ENCODE peak calls at places on chromosomes 2 and 18, in ten cellular contexts. L, R, H, C, J, Q, Z, B, A and U are unnamed samples.

GRCh38 chr18:40222736-40223135 is 1732.3 kb upstream of the PIK3C3 start:
- DNase-seq in L (peak; percentile 7), R (no peak), H (no peak), C (no peak), J (no peak), Q (no peak), Z (no peak), B (peak; percentile 16), A (no peak), U (no peak)

GRCh38 chr2:53768233-53768542 is 584 bp downstream of the CHAC2 start:
- DNase-seq in L (peak; percentile 60), R (no peak), H (peak; percentile 62), C (no peak), J (no peak), Q (peak; percentile 60), Z (peak; percentile 57), B (no peak), A (no peak), U (peak; percentile 56)

GRCh38 chr2:132037527-132038178 is 124.1 kb downstream of the ANKRD30BL start:
- DNase-seq in L (no peak), R (no peak), H (no peak), C (no peak), J (no peak), Q (no peak), Z (no peak), B (no peak), A (peak; percentile 67), U (no peak)

GRCh38 chr2:241519669-241520068 is 11.3 kb upstream of the STK25 start:
- DNase-seq in L (no peak), R (no peak), H (no peak), C (no peak), J (no peak), Q (no peak), Z (no peak), B (no peak), A (no peak), U (no peak)

GRCh38 chr2:238900511-238900910 is 52.6 kb downstream of the TWIST2 start:
- DNase-seq in L (no peak), R (no peak), H (no peak), C (no peak), J (no peak), Q (no peak), Z (no peak), B (peak; percentile 18), A (no peak), U (no peak)

GRCh38 chr18:61554946-61555361 is 221.7 kb downstream of the CDH20 start:
- DNase-seq in L (peak; percentile 69), R (no peak), H (no peak), C (no peak), J (no peak), Q (no peak), Z (no peak), B (peak; percentile 24), A (no peak), U (no peak)

GRCh38 chr2:989766-990467 is 39.3 kb downstream of the SNTG2 start:
- DNase-seq in L (no peak), R (no peak), H (no peak), C (no peak), J (no peak), Q (no peak), Z (no peak), B (no peak), A (no peak), U (no peak)

GRCh38 chr2:235018838-235019237 is 67.0 kb downstream of the SH3BP4 start:
- DNase-seq in L (no peak), R (no peak), H (no peak), C (no peak), J (no peak), Q (no peak), Z (no peak), B (no peak), A (no peak), U (no peak)

GRCh38 chr2:10306901-10307463 is 4.3 kb downstream of the HPCAL1 start:
- DNase-seq in L (no peak), R (no peak), H (no peak), C (no peak), J (no peak), Q (no peak), Z (no peak), B (no peak), A (no peak), U (no peak)

GRCh38 chr2:221994926-221995325 is 303.9 kb downstream of the PAX3 start:
- DNase-seq in L (no peak), R (no peak), H (no peak), C (no peak), J (no peak), Q (no peak), Z (no peak), B (no peak), A (no peak), U (no peak)

GRCh38 chr2:203097735-203098134 is 83.1 kb downstream of the NBEAL1 start:
- DNase-seq in L (peak; percentile 7), R (no peak), H (peak; percentile 33), C (no peak), J (no peak), Q (no peak), Z (peak; percentile 23), B (peak; percentile 6), A (no peak), U (no peak)

GRCh38 chr18:58769321-58769720 is 95.4 kb upstream of the ZNF532 start:
- DNase-seq in L (no peak), R (no peak), H (no peak), C (no peak), J (no peak), Q (no peak), Z (no peak), B (no peak), A (no peak), U (no peak)

GRCh38 chr2:64978514-64979268 is 10.5 kb upstream of the SLC1A4 start:
- DNase-seq in L (peak; percentile 72), R (no peak), H (peak; percentile 30), C (no peak), J (no peak), Q (no peak), Z (peak; percentile 47), B (peak; percentile 64), A (no peak), U (no peak)

GRCh38 chr2:14385043-14385442 is 247.5 kb upstream of the LRATD1 start:
- DNase-seq in L (no peak), R (no peak), H (no peak), C (no peak), J (no peak), Q (no peak), Z (peak; percentile 37), B (peak; percentile 2), A (no peak), U (no peak)